ENCODE peak calls at places on chromosomes 6 and 20, in five cellular contexts. Y is body of pancreas, J is hepatocyte, I is astrocyte of the cerebellum, R is heart left ventricle. O is an unnamed sample.

GRCh38 chr6:134918418-134918961 is 31.4 kb downstream of the ALDH8A1 start:
- DNase-seq in Y (no peak), J (no peak), I (no peak), R (no peak), O (no peak)

GRCh38 chr20:63036266-63036665 is 29.5 kb upstream of the BHLHE23 start:
- DNase-seq in Y (no peak), J (no peak), I (no peak), R (peak; percentile 35), O (no peak)

GRCh38 chr6:45608252-45608911 is 230.6 kb upstream of the SUPT3H start:
- DNase-seq in Y (no peak), J (no peak), I (no peak), R (no peak), O (peak; percentile 56)

GRCh38 chr6:107493158-107494057 is 3.5 kb downstream of the SOBP start:
- DNase-seq in Y (no peak), J (peak; percentile 31), I (no peak), R (no peak), O (no peak)

GRCh38 chr6:128079026-128079425 is 178.2 kb upstream of the THEMIS start:
- DNase-seq in Y (no peak), J (no peak), I (no peak), R (no peak), O (peak; percentile 6)

GRCh38 chr20:36519944-36520343 is 21.4 kb upstream of the MYL9 start:
- DNase-seq in Y (no peak), J (no peak), I (no peak), R (no peak), O (peak; percentile 16)

GRCh38 chr6:71544028-71544427 is 255.4 kb downstream of the OGFRL1 start:
- DNase-seq in Y (no peak), J (no peak), I (peak; percentile 53), R (no peak), O (peak; percentile 90)

GRCh38 chr6:7640607-7641577 is 50.9 kb downstream of the SNRNP48 start:
- DNase-seq in Y (no peak), J (peak; percentile 65), I (no peak), R (no peak), O (peak; percentile 46)

GRCh38 chr20:20697325-20697845 is 15.1 kb downstream of the RALGAPA2 start:
- DNase-seq in Y (no peak), J (no peak), I (no peak), R (no peak), O (no peak)

GRCh38 chr20:63738687-63739128 is 868 bp upstream of the SLC2A4RG start:
- DNase-seq in Y (peak; percentile 80), J (peak; percentile 81), I (no peak), R (peak; percentile 87), O (peak; percentile 12)

GRCh38 chr6:111161650-111162049 is 74.3 kb downstream of the SLC16A10 start:
- DNase-seq in Y (no peak), J (no peak), I (no peak), R (no peak), O (no peak)

GRCh38 chr20:43590036-43590391 is 723 bp upstream of the IFT52 start:
- DNase-seq in Y (no peak), J (no peak), I (no peak), R (no peak), O (no peak)

GRCh38 chr20:6750438-6750837 is 17.0 kb upstream of the BMP2 start:
- DNase-seq in Y (no peak), J (no peak), I (no peak), R (no peak), O (no peak)

GRCh38 chr6:81750660-81751387 is 1.7 kb downstream of the TENT5A start:
- DNase-seq in Y (no peak), J (no peak), I (no peak), R (no peak), O (no peak)

GRCh38 chr6:41428995-41429417 is 93.6 kb downstream of the NCR2 start:
- DNase-seq in Y (no peak), J (peak; percentile 53), I (no peak), R (no peak), O (peak; percentile 61)

GRCh38 chr6:31462964-31463940 is 34.7 kb upstream of the MICB start:
- DNase-seq in Y (peak; percentile 89), J (peak; percentile 91), I (peak; percentile 58), R (peak; percentile 89), O (peak; percentile 57)

GRCh38 chr6:34272022-34272926 is 23.5 kb upstream of the SMIM29 start:
- DNase-seq in Y (no peak), J (no peak), I (no peak), R (peak; percentile 73), O (no peak)

GRCh38 chr20:62614961-62615680 is 27.2 kb upstream of the SLCO4A1 start:
- DNase-seq in Y (no peak), J (no peak), I (no peak), R (peak; percentile 45), O (no peak)

GRCh38 chr6:143958839-143959399 is 49.1 kb downstream of the PLAGL1 start:
- DNase-seq in Y (no peak), J (no peak), I (no peak), R (no peak), O (no peak)

GRCh38 chr6:170250451-170250850 is 40.4 kb downstream of the DLL1 start:
- DNase-seq in Y (no peak), J (no peak), I (no peak), R (no peak), O (no peak)

GRCh38 chr6:110412258-110412839 is 3.0 kb downstream of the DDO start:
- DNase-seq in Y (no peak), J (no peak), I (no peak), R (no peak), O (no peak)

GRCh38 chr6:11754625-11755289 is 23.8 kb downstream of the ADTRP start:
- DNase-seq in Y (no peak), J (no peak), I (no peak), R (no peak), O (peak; percentile 75)

GRCh38 chr6:141056945-141057635 is 1075.6 kb upstream of the GJE1 start:
- DNase-seq in Y (no peak), J (no peak), I (no peak), R (no peak), O (no peak)

GRCh38 chr20:12410783-12411182 is 493.1 kb downstream of the BTBD3 start:
- DNase-seq in Y (no peak), J (no peak), I (no peak), R (no peak), O (no peak)

GRCh38 chr20:12411246-12411940 is 493.7 kb downstream of the BTBD3 start:
- DNase-seq in Y (no peak), J (no peak), I (no peak), R (no peak), O (no peak)

GRCh38 chr20:12409501-12409900 is 491.8 kb downstream of the BTBD3 start:
- DNase-seq in Y (no peak), J (no peak), I (no peak), R (no peak), O (no peak)

GRCh38 chr20:12414446-12415274 is 497.0 kb downstream of the BTBD3 start:
- DNase-seq in Y (no peak), J (peak; percentile 33), I (no peak), R (no peak), O (no peak)
- H3K4me3 ChIP-seq in Y (no peak overlapping the region), J (no peak overlapping the region), I (no peak overlapping the region), R (no peak overlapping the region), O (no peak overlapping the region)

GRCh38 chr6:1624071-1624847 is 14.5 kb downstream of the FOXC1 start:
- DNase-seq in Y (no peak), J (peak; percentile 24), I (no peak), R (no peak), O (no peak)
- H3K4me3 ChIP-seq in Y (no peak overlapping the region), J (peak overlapping the region; percentile 60), I (peak overlapping the region; percentile 49), R (peak overlapping the region; percentile 55), O (peak overlapping the region; percentile 68)

GRCh38 chr20:46175127-46175494 is 57.0 kb downstream of the CD40 start:
- DNase-seq in Y (no peak), J (no peak), I (no peak), R (no peak), O (no peak)

GRCh38 chr20:46172961-46173536 is 54.9 kb downstream of the CD40 start:
- DNase-seq in Y (no peak), J (no peak), I (no peak), R (no peak), O (no peak)

GRCh38 chr20:46173652-46174468 is 55.7 kb downstream of the CD40 start:
- DNase-seq in Y (no peak), J (no peak), I (no peak), R (no peak), O (no peak)

GRCh38 chr20:46172455-46172854 is 54.3 kb downstream of the CD40 start:
- DNase-seq in Y (no peak), J (no peak), I (no peak), R (no peak), O (no peak)

DNA sequence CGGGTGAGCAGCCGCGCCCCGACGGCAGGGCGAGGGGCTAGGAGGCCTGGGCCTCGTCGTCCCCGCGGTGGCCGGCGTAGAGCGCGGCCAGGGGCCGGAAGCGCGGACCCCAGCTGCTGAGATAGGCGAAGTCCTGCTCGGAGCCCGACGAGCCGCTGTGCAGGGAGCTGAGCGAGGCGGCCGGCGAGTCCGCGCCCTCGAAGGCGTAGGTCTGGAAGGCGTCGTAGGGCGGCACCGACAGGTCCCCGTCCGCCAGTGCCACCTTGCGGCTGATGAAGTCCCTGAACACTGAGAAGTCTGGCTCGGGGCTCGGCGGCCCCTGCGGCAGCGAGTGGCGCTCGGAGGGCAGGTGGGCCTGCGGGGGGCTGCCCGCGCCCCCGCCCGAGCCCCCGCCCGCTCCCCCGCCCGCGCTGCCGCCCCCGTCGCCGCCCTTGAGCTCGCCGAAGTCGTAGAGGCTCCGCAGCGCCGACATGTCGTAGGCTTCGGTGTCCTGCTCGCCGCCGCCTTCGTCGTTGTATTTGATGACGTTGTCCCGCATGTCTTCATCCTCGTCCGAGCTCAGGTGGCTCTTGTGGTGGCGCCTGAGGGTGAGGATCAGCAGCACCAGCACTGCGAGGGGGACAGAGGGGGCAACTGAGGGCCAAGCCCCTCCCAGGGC is 56.5 kb downstream of the CD40 start:
- DNase-seq in Y (peak; percentile 74), J (peak; percentile 90), I (peak; percentile 15), R (peak; percentile 86), O (peak; percentile 42)
- H3K4me3 ChIP-seq in Y (no peak overlapping the region), J (no peak overlapping the region), I (no peak overlapping the region), R (no peak overlapping the region), O (no peak overlapping the region)

DNA sequence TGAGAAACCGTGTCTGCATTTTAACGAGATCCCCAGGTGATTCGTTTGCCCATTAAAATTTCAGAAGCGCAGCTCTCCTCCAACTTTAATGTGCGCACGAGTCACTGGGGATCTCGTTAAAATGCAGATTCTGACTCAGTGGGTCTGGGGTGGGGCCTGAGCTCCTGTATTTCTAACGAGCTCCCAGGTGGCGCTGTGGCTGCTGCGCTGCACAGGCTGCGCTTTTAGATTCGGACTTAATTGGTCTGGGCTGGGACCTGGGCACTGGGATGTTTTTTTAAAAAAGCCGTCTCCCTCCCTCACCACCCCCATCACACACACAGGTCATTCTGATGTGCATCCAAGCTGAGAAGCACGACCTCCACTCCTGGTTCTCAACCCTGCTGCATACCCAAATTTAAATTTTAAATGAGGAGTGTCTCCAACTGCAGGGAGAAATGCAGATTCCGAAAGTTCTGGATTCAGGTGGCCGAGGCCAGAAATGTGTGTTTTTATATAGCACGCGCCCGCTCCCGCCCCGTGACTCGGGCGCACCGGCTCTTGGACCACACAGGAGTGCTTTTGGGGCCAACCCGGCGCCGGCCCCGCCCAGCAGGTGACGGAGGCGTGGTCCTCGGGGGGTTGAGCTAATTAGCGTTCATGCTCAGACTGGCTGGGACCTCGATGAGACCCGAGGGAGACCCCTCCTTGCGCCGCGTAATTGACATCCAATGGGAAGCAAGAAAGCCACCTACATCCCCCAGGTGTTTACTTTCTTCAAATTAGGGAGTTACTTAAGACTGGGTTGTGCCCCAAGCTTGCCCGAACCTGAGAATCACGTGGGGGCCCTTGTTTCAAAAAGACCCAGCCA is 85.8 kb downstream of the ZFP64 start:
- DNase-seq in Y (no peak), J (peak; percentile 36), I (no peak), R (no peak), O (peak; percentile 21)
- H3K4me3 ChIP-seq in Y (no peak overlapping the region), J (peak overlapping the region; percentile 46), I (peak overlapping the region; percentile 55), R (peak overlapping the region; percentile 33), O (peak overlapping the region; percentile 71)